ENCODE peak calls at places on chromosome 2, in six cellular contexts. One of them, this sample, is unnamed.

GRCh38 chr2:198337368-198337767 is 533.0 kb downstream of the PLCL1 start:
- DNase-seq in CD8-positive, alpha-beta T cell: no peak
- DNase-seq in mammary epithelial cell: no peak
- DNase-seq in IMR-90: no peak
- DNase-seq in MM.1S: no peak
- DNase-seq in right cardiac atrium: no peak
- DNase-seq in this sample: no peak

GRCh38 chr2:147623328-147623727 is 221.5 kb upstream of the ACVR2A start:
- DNase-seq in CD8-positive, alpha-beta T cell: no peak
- DNase-seq in mammary epithelial cell: peak; percentile 41
- DNase-seq in IMR-90: no peak
- DNase-seq in MM.1S: peak; percentile 31
- DNase-seq in right cardiac atrium: no peak
- DNase-seq in this sample: no peak

GRCh38 chr2:236766850-236767249 is 197.2 kb downstream of the ACKR3 start:
- DNase-seq in CD8-positive, alpha-beta T cell: no peak
- DNase-seq in mammary epithelial cell: no peak
- DNase-seq in IMR-90: no peak
- DNase-seq in MM.1S: no peak
- DNase-seq in right cardiac atrium: no peak
- DNase-seq in this sample: no peak

GRCh38 chr2:20596973-20597867 is 53.7 kb downstream of the HS1BP3 start:
- DNase-seq in CD8-positive, alpha-beta T cell: no peak
- DNase-seq in mammary epithelial cell: no peak
- DNase-seq in IMR-90: no peak
- DNase-seq in MM.1S: no peak
- DNase-seq in right cardiac atrium: peak; percentile 90
- DNase-seq in this sample: peak; percentile 67

GRCh38 chr2:26471766-26472706 is 5.9 kb downstream of the OTOF start:
- DNase-seq in CD8-positive, alpha-beta T cell: no peak
- DNase-seq in mammary epithelial cell: no peak
- DNase-seq in IMR-90: no peak
- DNase-seq in MM.1S: no peak
- DNase-seq in right cardiac atrium: peak; percentile 25
- DNase-seq in this sample: no peak

GRCh38 chr2:42021490-42021889 is 26.3 kb upstream of the PKDCC start:
- DNase-seq in CD8-positive, alpha-beta T cell: no peak
- DNase-seq in mammary epithelial cell: no peak
- DNase-seq in IMR-90: peak; percentile 77
- DNase-seq in MM.1S: no peak
- DNase-seq in right cardiac atrium: no peak
- DNase-seq in this sample: no peak

GRCh38 chr2:45872211-45872610 is 220.7 kb downstream of the PRKCE start:
- DNase-seq in CD8-positive, alpha-beta T cell: no peak
- DNase-seq in mammary epithelial cell: no peak
- DNase-seq in IMR-90: peak; percentile 55
- DNase-seq in MM.1S: no peak
- DNase-seq in right cardiac atrium: no peak
- DNase-seq in this sample: no peak

GRCh38 chr2:204571911-204572310 is 26.6 kb downstream of the PARD3B start:
- DNase-seq in CD8-positive, alpha-beta T cell: no peak
- DNase-seq in mammary epithelial cell: no peak
- DNase-seq in IMR-90: no peak
- DNase-seq in MM.1S: no peak
- DNase-seq in right cardiac atrium: no peak
- DNase-seq in this sample: no peak

GRCh38 chr2:45452866-45453265 is 158.2 kb downstream of the SRBD1 start:
- DNase-seq in CD8-positive, alpha-beta T cell: no peak
- DNase-seq in mammary epithelial cell: no peak
- DNase-seq in IMR-90: peak; percentile 96
- DNase-seq in MM.1S: no peak
- DNase-seq in right cardiac atrium: no peak
- DNase-seq in this sample: no peak

GRCh38 chr2:56889738-56890137 is 705.9 kb downstream of the CCDC85A start:
- DNase-seq in CD8-positive, alpha-beta T cell: no peak
- DNase-seq in mammary epithelial cell: no peak
- DNase-seq in IMR-90: no peak
- DNase-seq in MM.1S: no peak
- DNase-seq in right cardiac atrium: no peak
- DNase-seq in this sample: no peak

GRCh38 chr2:143575340-143575739 is 446.1 kb downstream of the ARHGAP15 start:
- DNase-seq in CD8-positive, alpha-beta T cell: no peak
- DNase-seq in mammary epithelial cell: no peak
- DNase-seq in IMR-90: peak; percentile 14
- DNase-seq in MM.1S: no peak
- DNase-seq in right cardiac atrium: no peak
- DNase-seq in this sample: no peak

GRCh38 chr2:44836174-44836573 is 105.3 kb upstream of the SIX3 start:
- DNase-seq in CD8-positive, alpha-beta T cell: no peak
- DNase-seq in mammary epithelial cell: no peak
- DNase-seq in IMR-90: no peak
- DNase-seq in MM.1S: no peak
- DNase-seq in right cardiac atrium: no peak
- DNase-seq in this sample: no peak

GRCh38 chr2:85418132-85419008 is at the start of gene SH2D6:
- DNase-seq in CD8-positive, alpha-beta T cell: peak; percentile 72
- DNase-seq in mammary epithelial cell: peak; percentile 69
- DNase-seq in IMR-90: peak; percentile 68
- DNase-seq in MM.1S: peak; percentile 83
- DNase-seq in right cardiac atrium: peak; percentile 95
- DNase-seq in this sample: peak; percentile 92

GRCh38 chr2:86788881-86789686 is 1.6 kb downstream of the CD8A start:
- DNase-seq in CD8-positive, alpha-beta T cell: no peak
- DNase-seq in mammary epithelial cell: peak; percentile 9
- DNase-seq in IMR-90: no peak
- DNase-seq in MM.1S: no peak
- DNase-seq in right cardiac atrium: peak; percentile 79
- DNase-seq in this sample: no peak

GRCh38 chr2:34602262-34602661 is 1003.2 kb upstream of the FAM98A start:
- DNase-seq in CD8-positive, alpha-beta T cell: no peak
- DNase-seq in mammary epithelial cell: no peak
- DNase-seq in IMR-90: no peak
- DNase-seq in MM.1S: peak; percentile 25
- DNase-seq in right cardiac atrium: no peak
- DNase-seq in this sample: no peak

GRCh38 chr2:9629222-9630000 is 1.4 kb downstream of the YWHAQ start:
- DNase-seq in CD8-positive, alpha-beta T cell: no peak
- DNase-seq in mammary epithelial cell: peak; percentile 70
- DNase-seq in IMR-90: peak; percentile 46
- DNase-seq in MM.1S: peak; percentile 11
- DNase-seq in right cardiac atrium: no peak
- DNase-seq in this sample: no peak

GRCh38 chr2:235670974-235671787 is 177.3 kb downstream of the AGAP1 start:
- DNase-seq in CD8-positive, alpha-beta T cell: no peak
- DNase-seq in mammary epithelial cell: no peak
- DNase-seq in IMR-90: no peak
- DNase-seq in MM.1S: no peak
- DNase-seq in right cardiac atrium: peak; percentile 46
- DNase-seq in this sample: no peak

GRCh38 chr2:1915196-1915595 is 170.9 kb upstream of the PXDN start:
- DNase-seq in CD8-positive, alpha-beta T cell: no peak
- DNase-seq in mammary epithelial cell: no peak
- DNase-seq in IMR-90: no peak
- DNase-seq in MM.1S: no peak
- DNase-seq in right cardiac atrium: no peak
- DNase-seq in this sample: no peak

GRCh38 chr2:69381337-69381737 is 5.7 kb downstream of the GFPT1 start:
- DNase-seq in CD8-positive, alpha-beta T cell: no peak
- DNase-seq in mammary epithelial cell: no peak
- DNase-seq in IMR-90: peak; percentile 60
- DNase-seq in MM.1S: no peak
- DNase-seq in right cardiac atrium: no peak
- DNase-seq in this sample: no peak

GRCh38 chr2:171327043-171327496 is 106.7 kb downstream of the METTL8 start:
- DNase-seq in CD8-positive, alpha-beta T cell: no peak
- DNase-seq in mammary epithelial cell: no peak
- DNase-seq in IMR-90: peak; percentile 38
- DNase-seq in MM.1S: no peak
- DNase-seq in right cardiac atrium: no peak
- DNase-seq in this sample: no peak

GRCh38 chr2:69694894-69695849 is 46.8 kb upstream of the ANXA4 start:
- DNase-seq in CD8-positive, alpha-beta T cell: no peak
- DNase-seq in mammary epithelial cell: peak; percentile 80
- DNase-seq in IMR-90: peak; percentile 91
- DNase-seq in MM.1S: no peak
- DNase-seq in right cardiac atrium: no peak
- DNase-seq in this sample: no peak

GRCh38 chr2:111919362-111919761 is 21.0 kb downstream of the MERTK start:
- DNase-seq in CD8-positive, alpha-beta T cell: no peak
- DNase-seq in mammary epithelial cell: no peak
- DNase-seq in IMR-90: no peak
- DNase-seq in MM.1S: no peak
- DNase-seq in right cardiac atrium: no peak
- DNase-seq in this sample: no peak

GRCh38 chr2:172381275-172381608 is 46.1 kb upstream of the ITGA6 start:
- DNase-seq in CD8-positive, alpha-beta T cell: no peak
- DNase-seq in mammary epithelial cell: no peak
- DNase-seq in IMR-90: no peak
- DNase-seq in MM.1S: no peak
- DNase-seq in right cardiac atrium: no peak
- DNase-seq in this sample: no peak

GRCh38 chr2:120227111-120227991 is 4.2 kb upstream of the TMEM185B start:
- DNase-seq in CD8-positive, alpha-beta T cell: no peak
- DNase-seq in mammary epithelial cell: peak; percentile 46
- DNase-seq in IMR-90: no peak
- DNase-seq in MM.1S: no peak
- DNase-seq in right cardiac atrium: no peak
- DNase-seq in this sample: no peak

GRCh38 chr2:12684471-12684936 is 32.2 kb upstream of the TRIB2 start:
- DNase-seq in CD8-positive, alpha-beta T cell: no peak
- DNase-seq in mammary epithelial cell: peak; percentile 64
- DNase-seq in IMR-90: peak; percentile 63
- DNase-seq in MM.1S: no peak
- DNase-seq in right cardiac atrium: no peak
- DNase-seq in this sample: no peak

GRCh38 chr2:111005307-111005706 is 115.4 kb upstream of the BCL2L11 start:
- DNase-seq in CD8-positive, alpha-beta T cell: no peak
- DNase-seq in mammary epithelial cell: no peak
- DNase-seq in IMR-90: no peak
- DNase-seq in MM.1S: no peak
- DNase-seq in right cardiac atrium: no peak
- DNase-seq in this sample: no peak

GRCh38 chr2:33059452-33060156 is 112.9 kb downstream of the LTBP1 start:
- DNase-seq in CD8-positive, alpha-beta T cell: no peak
- DNase-seq in mammary epithelial cell: no peak
- DNase-seq in IMR-90: no peak
- DNase-seq in MM.1S: no peak
- DNase-seq in right cardiac atrium: no peak
- DNase-seq in this sample: no peak

DNA sequence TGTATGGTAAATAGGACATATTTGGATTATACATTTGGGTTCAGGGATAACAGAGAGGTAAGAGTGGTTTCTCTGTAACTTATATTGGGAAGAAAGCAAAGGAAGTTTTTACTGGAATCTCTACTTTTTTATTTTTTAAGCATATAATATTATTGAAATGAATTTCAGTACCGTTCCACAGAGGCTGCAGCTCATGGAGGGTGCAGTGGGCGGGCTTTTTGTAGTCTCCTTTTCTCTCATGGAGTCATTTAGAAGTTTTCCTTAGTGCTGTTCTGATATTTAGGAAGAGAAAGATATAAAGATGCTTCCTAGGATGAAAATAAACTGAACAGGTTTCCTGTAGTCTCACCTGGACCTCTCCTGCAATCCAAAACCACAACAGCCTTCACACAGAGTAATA is 1153.3 kb upstream of the TMEFF2 start:
- DNase-seq in CD8-positive, alpha-beta T cell: no peak
- DNase-seq in mammary epithelial cell: no peak
- DNase-seq in IMR-90: no peak
- DNase-seq in MM.1S: no peak
- DNase-seq in right cardiac atrium: no peak
- DNase-seq in this sample: no peak
- H3K4me3 ChIP-seq in CD8-positive, alpha-beta T cell: peak overlapping the region; percentile 63
- H3K4me3 ChIP-seq in mammary epithelial cell: peak overlapping the region; percentile 44
- H3K4me3 ChIP-seq in IMR-90: no peak overlapping the region
- H3K4me3 ChIP-seq in MM.1S: no peak overlapping the region
- H3K4me3 ChIP-seq in right cardiac atrium: peak overlapping the region; percentile 56
- H3K4me3 ChIP-seq in this sample: peak overlapping the region; percentile 41

DNA sequence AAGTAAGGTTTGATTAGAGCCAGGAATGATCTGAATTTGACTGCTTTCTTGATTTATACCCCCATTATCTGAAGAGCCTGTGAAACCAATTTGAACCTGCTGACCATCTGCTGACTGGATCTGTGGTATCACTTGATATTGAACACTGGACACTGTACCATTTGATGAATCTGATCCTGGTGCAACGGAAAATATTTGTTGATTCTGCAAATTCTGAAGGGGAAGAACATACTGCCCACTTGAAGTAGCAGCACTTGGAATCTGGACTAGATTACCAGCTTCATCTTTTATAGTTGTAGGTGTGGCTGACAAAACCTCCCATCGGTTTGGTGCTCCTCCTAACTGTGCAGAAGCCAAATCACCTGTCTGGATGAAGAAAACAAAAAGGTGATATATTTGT is 9.3 kb downstream of the SP3 start:
- DNase-seq in CD8-positive, alpha-beta T cell: no peak
- DNase-seq in mammary epithelial cell: no peak
- DNase-seq in IMR-90: no peak
- DNase-seq in MM.1S: no peak
- DNase-seq in right cardiac atrium: no peak
- DNase-seq in this sample: no peak
- H3K4me1 ChIP-seq in CD8-positive, alpha-beta T cell: peaks cover 85% of the 10 kb centered on the region
- H3K4me1 ChIP-seq in mammary epithelial cell: no peaks in the 10 kb centered on the region
- H3K4me1 ChIP-seq in IMR-90: peaks cover 7% of the 10 kb centered on the region
- H3K4me1 ChIP-seq in MM.1S: peaks cover 20% of the 10 kb centered on the region
- H3K4me1 ChIP-seq in right cardiac atrium: peaks cover 6% of the 10 kb centered on the region
- H3K4me1 ChIP-seq in this sample: peaks cover 96% of the 10 kb centered on the region

GRCh38 chr2:10792660-10793400 is 19.8 kb downstream of the PDIA6 start:
- DNase-seq in CD8-positive, alpha-beta T cell: no peak
- DNase-seq in mammary epithelial cell: no peak
- DNase-seq in IMR-90: no peak
- DNase-seq in MM.1S: no peak
- DNase-seq in right cardiac atrium: no peak
- DNase-seq in this sample: no peak

GRCh38 chr2:10787176-10787968 is 25.2 kb downstream of the PDIA6 start:
- DNase-seq in CD8-positive, alpha-beta T cell: no peak
- DNase-seq in mammary epithelial cell: no peak
- DNase-seq in IMR-90: no peak
- DNase-seq in MM.1S: peak; percentile 30
- DNase-seq in right cardiac atrium: no peak
- DNase-seq in this sample: no peak

GRCh38 chr2:10788855-10789254 is 23.7 kb downstream of the PDIA6 start:
- DNase-seq in CD8-positive, alpha-beta T cell: no peak
- DNase-seq in mammary epithelial cell: no peak
- DNase-seq in IMR-90: no peak
- DNase-seq in MM.1S: no peak
- DNase-seq in right cardiac atrium: no peak
- DNase-seq in this sample: no peak

GRCh38 chr2:10792001-10792400 is 20.6 kb downstream of the PDIA6 start:
- DNase-seq in CD8-positive, alpha-beta T cell: no peak
- DNase-seq in mammary epithelial cell: no peak
- DNase-seq in IMR-90: no peak
- DNase-seq in MM.1S: peak; percentile 93
- DNase-seq in right cardiac atrium: no peak
- DNase-seq in this sample: no peak

GRCh38 chr2:10790228-10790973 is 22.2 kb downstream of the PDIA6 start:
- DNase-seq in CD8-positive, alpha-beta T cell: no peak
- DNase-seq in mammary epithelial cell: no peak
- DNase-seq in IMR-90: no peak
- DNase-seq in MM.1S: peak; percentile 89
- DNase-seq in right cardiac atrium: no peak
- DNase-seq in this sample: no peak
- H3K27ac ChIP-seq in CD8-positive, alpha-beta T cell: no peak overlapping the region
- H3K27ac ChIP-seq in mammary epithelial cell: no peak overlapping the region
- H3K27ac ChIP-seq in IMR-90: no peak overlapping the region
- H3K27ac ChIP-seq in MM.1S: peak overlapping the region; percentile 93
- H3K27ac ChIP-seq in right cardiac atrium: no peak overlapping the region
- H3K27ac ChIP-seq in this sample: no peak overlapping the region

GRCh38 chr2:215019085-215019484 is 119.3 kb downstream of the ABCA12 start:
- DNase-seq in CD8-positive, alpha-beta T cell: no peak
- DNase-seq in mammary epithelial cell: no peak
- DNase-seq in IMR-90: no peak
- DNase-seq in MM.1S: no peak
- DNase-seq in right cardiac atrium: no peak
- DNase-seq in this sample: no peak
- H3K4me3 ChIP-seq in CD8-positive, alpha-beta T cell: no peak overlapping the region
- H3K4me3 ChIP-seq in mammary epithelial cell: no peak overlapping the region
- H3K4me3 ChIP-seq in IMR-90: no peak overlapping the region
- H3K4me3 ChIP-seq in MM.1S: no peak overlapping the region
- H3K4me3 ChIP-seq in right cardiac atrium: no peak overlapping the region
- H3K4me3 ChIP-seq in this sample: no peak overlapping the region